ENCODE peak calls at places on chromosomes 6 and 20, in five cellular contexts. One of them, this sample, is unnamed. For H3K4me1, the result is how much of the 10 kb centered on the place peaks cover.

GRCh38 chr6:101114703-101115102 is 233.6 kb upstream of the ASCC3 start:
- DNase-seq in CD8-positive, alpha-beta T cell: no peak
- DNase-seq in SJSA1: no peak
- DNase-seq in lower lobe of right lung: no peak
- DNase-seq in PC-3: peak
- DNase-seq in this sample: no peak

GRCh38 chr20:15220778-15221565 is 883.6 kb upstream of the FLRT3 start:
- DNase-seq in CD8-positive, alpha-beta T cell: no peak
- DNase-seq in SJSA1: no peak
- DNase-seq in lower lobe of right lung: no peak
- DNase-seq in PC-3: peak
- DNase-seq in this sample: no peak

GRCh38 chr20:10321138-10321717 is 102.6 kb downstream of the SNAP25 start:
- DNase-seq in CD8-positive, alpha-beta T cell: no peak
- DNase-seq in SJSA1: no peak
- DNase-seq in lower lobe of right lung: no peak
- DNase-seq in PC-3: no peak
- DNase-seq in this sample: no peak

GRCh38 chr6:105593805-105594231 is 190.9 kb upstream of the PREP start:
- DNase-seq in CD8-positive, alpha-beta T cell: no peak
- DNase-seq in SJSA1: no peak
- DNase-seq in lower lobe of right lung: no peak
- DNase-seq in PC-3: no peak
- DNase-seq in this sample: no peak

GRCh38 chr6:161273356-161273751 is 507 bp downstream of the AGPAT4 start:
- DNase-seq in CD8-positive, alpha-beta T cell: peak
- DNase-seq in SJSA1: no peak
- DNase-seq in lower lobe of right lung: peak
- DNase-seq in PC-3: peak
- DNase-seq in this sample: no peak

GRCh38 chr20:6006603-6006949 is 47.3 kb downstream of the LRRN4 start:
- DNase-seq in CD8-positive, alpha-beta T cell: no peak
- DNase-seq in SJSA1: no peak
- DNase-seq in lower lobe of right lung: no peak
- DNase-seq in PC-3: no peak
- DNase-seq in this sample: no peak

GRCh38 chr20:62790075-62790474 is 6.2 kb upstream of the MRGBP start:
- DNase-seq in CD8-positive, alpha-beta T cell: no peak
- DNase-seq in SJSA1: no peak
- DNase-seq in lower lobe of right lung: no peak
- DNase-seq in PC-3: no peak
- DNase-seq in this sample: no peak

GRCh38 chr6:28643017-28643740 is 117.5 kb downstream of the GPX5 start:
- DNase-seq in CD8-positive, alpha-beta T cell: no peak
- DNase-seq in SJSA1: peak
- DNase-seq in lower lobe of right lung: no peak
- DNase-seq in PC-3: peak
- DNase-seq in this sample: no peak

GRCh38 chr6:69917834-69918233 is 51.5 kb downstream of the COL19A1 start:
- DNase-seq in CD8-positive, alpha-beta T cell: no peak
- DNase-seq in SJSA1: no peak
- DNase-seq in lower lobe of right lung: no peak
- DNase-seq in PC-3: peak
- DNase-seq in this sample: no peak

GRCh38 chr20:23634044-23634801 is 3.5 kb downstream of the CST3 start:
- DNase-seq in CD8-positive, alpha-beta T cell: no peak
- DNase-seq in SJSA1: no peak
- DNase-seq in lower lobe of right lung: no peak
- DNase-seq in PC-3: no peak
- DNase-seq in this sample: no peak

GRCh38 chr6:64000873-64001497 is 365.4 kb downstream of the PHF3 start:
- DNase-seq in CD8-positive, alpha-beta T cell: no peak
- DNase-seq in SJSA1: no peak
- DNase-seq in lower lobe of right lung: no peak
- DNase-seq in PC-3: no peak
- DNase-seq in this sample: no peak

GRCh38 chr6:22071655-22072054 is 225.2 kb downstream of the PRL start:
- DNase-seq in CD8-positive, alpha-beta T cell: no peak
- DNase-seq in SJSA1: no peak
- DNase-seq in lower lobe of right lung: no peak
- DNase-seq in PC-3: no peak
- DNase-seq in this sample: no peak

GRCh38 chr6:168247456-168248147 is 72.0 kb downstream of the DACT2 start:
- DNase-seq in CD8-positive, alpha-beta T cell: no peak
- DNase-seq in SJSA1: no peak
- DNase-seq in lower lobe of right lung: no peak
- DNase-seq in PC-3: no peak
- DNase-seq in this sample: no peak

GRCh38 chr20:1694672-1695071 is 37.1 kb upstream of the SIRPG start:
- DNase-seq in CD8-positive, alpha-beta T cell: no peak
- DNase-seq in SJSA1: no peak
- DNase-seq in lower lobe of right lung: no peak
- DNase-seq in PC-3: no peak
- DNase-seq in this sample: no peak

GRCh38 chr6:150741633-150742200 is 123.8 kb upstream of the MTHFD1L start:
- DNase-seq in CD8-positive, alpha-beta T cell: no peak
- DNase-seq in SJSA1: no peak
- DNase-seq in lower lobe of right lung: no peak
- DNase-seq in PC-3: peak
- DNase-seq in this sample: no peak

GRCh38 chr6:88008411-88008810 is 39.2 kb upstream of the SPACA1 start:
- DNase-seq in CD8-positive, alpha-beta T cell: no peak
- DNase-seq in SJSA1: no peak
- DNase-seq in lower lobe of right lung: no peak
- DNase-seq in PC-3: peak
- DNase-seq in this sample: no peak

GRCh38 chr20:3250091-3250504 is 11.1 kb upstream of the SLC4A11 start:
- DNase-seq in CD8-positive, alpha-beta T cell: no peak
- DNase-seq in SJSA1: no peak
- DNase-seq in lower lobe of right lung: no peak
- DNase-seq in PC-3: peak
- DNase-seq in this sample: no peak

GRCh38 chr6:11650297-11650696 is 112.7 kb downstream of the TMEM170B start:
- DNase-seq in CD8-positive, alpha-beta T cell: no peak
- DNase-seq in SJSA1: peak
- DNase-seq in lower lobe of right lung: no peak
- DNase-seq in PC-3: peak
- DNase-seq in this sample: no peak

GRCh38 chr6:149871182-149871581 is 7.0 kb upstream of the LRP11 start:
- DNase-seq in CD8-positive, alpha-beta T cell: no peak
- DNase-seq in SJSA1: no peak
- DNase-seq in lower lobe of right lung: no peak
- DNase-seq in PC-3: no peak
- DNase-seq in this sample: no peak

GRCh38 chr20:48846516-48847492 is 19.0 kb upstream of the PREX1 start:
- DNase-seq in CD8-positive, alpha-beta T cell: no peak
- DNase-seq in SJSA1: peak
- DNase-seq in lower lobe of right lung: no peak
- DNase-seq in PC-3: no peak
- DNase-seq in this sample: no peak

GRCh38 chr6:66662196-66662595 is 955.2 kb upstream of the EYS start:
- DNase-seq in CD8-positive, alpha-beta T cell: no peak
- DNase-seq in SJSA1: no peak
- DNase-seq in lower lobe of right lung: no peak
- DNase-seq in PC-3: peak
- DNase-seq in this sample: no peak

GRCh38 chr6:146050168-146050567 is 21.3 kb downstream of the GRM1 start:
- DNase-seq in CD8-positive, alpha-beta T cell: no peak
- DNase-seq in SJSA1: no peak
- DNase-seq in lower lobe of right lung: no peak
- DNase-seq in PC-3: no peak
- DNase-seq in this sample: no peak

GRCh38 chr6:15479761-15480160 is 183.1 kb downstream of the DTNBP1 start:
- DNase-seq in CD8-positive, alpha-beta T cell: no peak
- DNase-seq in SJSA1: no peak
- DNase-seq in lower lobe of right lung: no peak
- DNase-seq in PC-3: peak
- DNase-seq in this sample: no peak

GRCh38 chr20:32896521-32897280 is 38.0 kb downstream of the EFCAB8 start:
- DNase-seq in CD8-positive, alpha-beta T cell: no peak
- DNase-seq in SJSA1: no peak
- DNase-seq in lower lobe of right lung: no peak
- DNase-seq in PC-3: no peak
- DNase-seq in this sample: no peak

GRCh38 chr20:32893878-32894483 is 35.3 kb downstream of the EFCAB8 start:
- DNase-seq in CD8-positive, alpha-beta T cell: no peak
- DNase-seq in SJSA1: no peak
- DNase-seq in lower lobe of right lung: no peak
- DNase-seq in PC-3: peak
- DNase-seq in this sample: no peak

GRCh38 chr20:32894711-32895355 is 36.1 kb downstream of the EFCAB8 start:
- DNase-seq in CD8-positive, alpha-beta T cell: no peak
- DNase-seq in SJSA1: no peak
- DNase-seq in lower lobe of right lung: no peak
- DNase-seq in PC-3: no peak
- DNase-seq in this sample: no peak

GRCh38 chr20:32902456-32903420 is 44.0 kb downstream of the EFCAB8 start:
- DNase-seq in CD8-positive, alpha-beta T cell: peak
- DNase-seq in SJSA1: peak
- DNase-seq in lower lobe of right lung: peak
- DNase-seq in PC-3: peak
- DNase-seq in this sample: no peak

DNA sequence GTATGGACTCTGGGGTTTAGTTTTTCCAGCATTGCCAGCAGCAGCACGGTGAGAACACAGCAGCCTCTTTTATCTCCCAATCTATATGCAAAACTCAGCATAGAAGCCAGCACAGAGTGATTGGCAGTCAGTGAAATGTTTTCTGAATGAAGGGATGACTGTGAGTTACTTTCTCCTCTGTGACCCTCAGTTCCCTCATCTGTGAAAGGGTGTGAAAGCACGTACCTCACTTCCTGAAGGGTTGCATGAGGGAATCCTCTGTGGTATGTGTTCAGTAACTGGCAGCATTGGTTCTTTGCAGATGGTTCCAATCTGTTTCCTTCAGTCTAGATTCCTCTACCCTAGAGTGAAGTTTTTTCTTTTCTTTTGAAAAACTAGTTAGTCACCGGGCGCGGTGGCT is 40.0 kb downstream of the EFCAB8 start:
- DNase-seq in CD8-positive, alpha-beta T cell: no peak
- DNase-seq in SJSA1: no peak
- DNase-seq in lower lobe of right lung: no peak
- DNase-seq in PC-3: no peak
- DNase-seq in this sample: no peak
- H3K4me1 ChIP-seq in CD8-positive, alpha-beta T cell: under half
- H3K4me1 ChIP-seq in SJSA1: under half
- H3K4me1 ChIP-seq in lower lobe of right lung: under half
- H3K4me1 ChIP-seq in PC-3: under half
- H3K4me1 ChIP-seq in this sample: under half

DNA sequence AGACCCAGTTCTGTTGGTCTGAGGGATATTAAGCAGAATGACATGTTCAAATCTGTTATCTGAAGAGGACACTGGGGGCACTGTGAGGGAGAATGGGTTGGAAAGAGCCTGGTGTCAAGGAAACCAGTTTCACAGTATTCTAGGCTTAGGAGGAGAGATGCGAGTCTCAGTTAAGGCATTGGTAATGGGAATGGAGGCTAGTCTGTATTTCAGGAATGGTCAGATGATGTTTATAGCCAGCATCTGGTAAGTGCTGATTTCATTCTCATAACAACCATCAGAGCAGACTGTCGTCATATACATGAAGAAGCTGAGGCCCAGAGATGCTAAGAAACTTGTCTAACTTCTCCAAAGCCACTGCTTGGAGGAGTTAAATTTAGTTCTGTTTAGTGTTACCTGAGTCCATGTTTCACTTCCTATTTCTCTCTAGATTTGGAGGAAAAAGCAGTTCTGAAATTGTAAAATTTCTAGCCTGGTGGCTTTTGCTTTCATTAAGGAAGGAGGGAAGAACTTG is 242.0 kb downstream of the ARID1B start:
- DNase-seq in CD8-positive, alpha-beta T cell: no peak
- DNase-seq in SJSA1: no peak
- DNase-seq in lower lobe of right lung: no peak
- DNase-seq in PC-3: peak
- DNase-seq in this sample: no peak
- H3K4me3 ChIP-seq in CD8-positive, alpha-beta T cell: no peak
- H3K4me3 ChIP-seq in SJSA1: no peak
- H3K4me3 ChIP-seq in lower lobe of right lung: no peak
- H3K4me3 ChIP-seq in PC-3: no peak
- H3K4me3 ChIP-seq in this sample: no peak

GRCh38 chr6:113248532-113248931 is 608.6 kb upstream of the MARCKS start:
- DNase-seq in CD8-positive, alpha-beta T cell: no peak
- DNase-seq in SJSA1: no peak
- DNase-seq in lower lobe of right lung: no peak
- DNase-seq in PC-3: no peak
- DNase-seq in this sample: no peak
- H3K27ac ChIP-seq in CD8-positive, alpha-beta T cell: no peak
- H3K27ac ChIP-seq in SJSA1: no peak
- H3K27ac ChIP-seq in lower lobe of right lung: no peak
- H3K27ac ChIP-seq in PC-3: no peak
- H3K27ac ChIP-seq in this sample: no peak

GRCh38 chr20:33843854-33844253 is 32.7 kb downstream of the CHMP4B start:
- DNase-seq in CD8-positive, alpha-beta T cell: peak
- DNase-seq in SJSA1: no peak
- DNase-seq in lower lobe of right lung: no peak
- DNase-seq in PC-3: peak
- DNase-seq in this sample: no peak

GRCh38 chr20:33846291-33846916 is 35.3 kb downstream of the CHMP4B start:
- DNase-seq in CD8-positive, alpha-beta T cell: no peak
- DNase-seq in SJSA1: no peak
- DNase-seq in lower lobe of right lung: no peak
- DNase-seq in PC-3: no peak
- DNase-seq in this sample: no peak

GRCh38 chr20:33850159-33850558 is 39.0 kb downstream of the CHMP4B start:
- DNase-seq in CD8-positive, alpha-beta T cell: no peak
- DNase-seq in SJSA1: no peak
- DNase-seq in lower lobe of right lung: no peak
- DNase-seq in PC-3: peak
- DNase-seq in this sample: no peak

GRCh38 chr20:33851842-33852466 is 40.8 kb downstream of the CHMP4B start:
- DNase-seq in CD8-positive, alpha-beta T cell: no peak
- DNase-seq in SJSA1: no peak
- DNase-seq in lower lobe of right lung: no peak
- DNase-seq in PC-3: no peak
- DNase-seq in this sample: no peak

DNA sequence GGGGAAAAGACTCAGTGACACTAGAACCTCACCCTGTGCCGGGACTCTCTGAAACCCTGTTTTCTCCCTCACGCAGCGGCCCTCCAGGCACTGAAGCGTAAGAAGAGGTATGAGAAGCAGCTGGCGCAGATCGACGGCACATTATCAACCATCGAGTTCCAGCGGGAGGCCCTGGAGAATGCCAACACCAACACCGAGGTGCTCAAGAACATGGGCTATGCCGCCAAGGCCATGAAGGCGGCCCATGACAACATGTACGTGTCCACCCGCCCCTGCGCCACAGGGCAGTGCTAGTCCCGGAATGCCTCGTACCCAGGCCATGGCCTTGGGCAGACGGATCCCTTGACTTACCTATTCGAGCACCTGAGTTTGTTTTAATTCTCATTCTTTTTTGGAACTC is 37.2 kb downstream of the CHMP4B start:
- DNase-seq in CD8-positive, alpha-beta T cell: no peak
- DNase-seq in SJSA1: no peak
- DNase-seq in lower lobe of right lung: no peak
- DNase-seq in PC-3: no peak
- DNase-seq in this sample: no peak
- H3K4me1 ChIP-seq in CD8-positive, alpha-beta T cell: under half
- H3K4me1 ChIP-seq in SJSA1: under half
- H3K4me1 ChIP-seq in lower lobe of right lung: under half
- H3K4me1 ChIP-seq in PC-3: under half
- H3K4me1 ChIP-seq in this sample: under half

This sample was measured in right atrium auricular region.